ENCODE peak calls at places on chromosomes 7 and 10, in four cellular contexts. One of them, this sample, is unnamed. For H3K4me1, the result is how much of the 10 kb centered on the place peaks cover.

GRCh38 chr10:68600041-68600778 is 40.1 kb downstream of the TET1 start:
- DNase-seq in adrenal gland: peak
- DNase-seq in trophoblast cell: peak
- DNase-seq in ovary: peak
- DNase-seq in this sample: peak

GRCh38 chr10:43862756-43863155 is 214.1 kb upstream of the ZNF32 start:
- DNase-seq in adrenal gland: peak
- DNase-seq in trophoblast cell: no peak
- DNase-seq in ovary: no peak
- DNase-seq in this sample: no peak

GRCh38 chr7:98922392-98923107 is 44.2 kb downstream of the TRRAP start:
- DNase-seq in adrenal gland: peak
- DNase-seq in trophoblast cell: no peak
- DNase-seq in ovary: peak
- DNase-seq in this sample: peak

GRCh38 chr10:74991435-74991834 is 120.0 kb upstream of the SAMD8 start:
- DNase-seq in adrenal gland: no peak
- DNase-seq in trophoblast cell: peak
- DNase-seq in ovary: no peak
- DNase-seq in this sample: no peak

GRCh38 chr7:519974-520458 is 370 bp upstream of the PDGFA start:
- DNase-seq in adrenal gland: no peak
- DNase-seq in trophoblast cell: peak
- DNase-seq in ovary: no peak
- DNase-seq in this sample: no peak

GRCh38 chr7:158362912-158363905 is 224.4 kb downstream of the PTPRN2 start:
- DNase-seq in adrenal gland: peak
- DNase-seq in trophoblast cell: peak
- DNase-seq in ovary: no peak
- DNase-seq in this sample: peak

GRCh38 chr7:24334012-24334411 is 50.0 kb downstream of the NPY start:
- DNase-seq in adrenal gland: no peak
- DNase-seq in trophoblast cell: no peak
- DNase-seq in ovary: no peak
- DNase-seq in this sample: no peak

GRCh38 chr10:13516176-13516575 is 12.6 kb downstream of the BEND7 start:
- DNase-seq in adrenal gland: no peak
- DNase-seq in trophoblast cell: no peak
- DNase-seq in ovary: no peak
- DNase-seq in this sample: no peak

GRCh38 chr7:142357953-142358520 is 100.2 kb upstream of the PRSS58 start:
- DNase-seq in adrenal gland: no peak
- DNase-seq in trophoblast cell: peak
- DNase-seq in ovary: no peak
- DNase-seq in this sample: peak

GRCh38 chr10:43254881-43255643 is 11.8 kb downstream of the RASGEF1A start:
- DNase-seq in adrenal gland: peak
- DNase-seq in trophoblast cell: no peak
- DNase-seq in ovary: no peak
- DNase-seq in this sample: peak

GRCh38 chr7:84069036-84069435 is 125.6 kb downstream of the SEMA3A start:
- DNase-seq in adrenal gland: no peak
- DNase-seq in trophoblast cell: peak
- DNase-seq in ovary: no peak
- DNase-seq in this sample: no peak

GRCh38 chr10:50590935-50591334 is 32.8 kb downstream of the SGMS1 start:
- DNase-seq in adrenal gland: no peak
- DNase-seq in trophoblast cell: no peak
- DNase-seq in ovary: no peak
- DNase-seq in this sample: no peak

GRCh38 chr10:103353281-103353680 is 2.3 kb upstream of the PCGF6 start:
- DNase-seq in adrenal gland: peak
- DNase-seq in trophoblast cell: no peak
- DNase-seq in ovary: no peak
- DNase-seq in this sample: no peak

GRCh38 chr7:141557360-141557759 is 6.2 kb downstream of the AGK start:
- DNase-seq in adrenal gland: no peak
- DNase-seq in trophoblast cell: no peak
- DNase-seq in ovary: no peak
- DNase-seq in this sample: no peak

GRCh38 chr7:32587431-32587948 is 92.2 kb downstream of the AVL9 start:
- DNase-seq in adrenal gland: no peak
- DNase-seq in trophoblast cell: peak
- DNase-seq in ovary: peak
- DNase-seq in this sample: peak

GRCh38 chr7:41367967-41368882 is 334.7 kb downstream of the INHBA start:
- DNase-seq in adrenal gland: no peak
- DNase-seq in trophoblast cell: no peak
- DNase-seq in ovary: no peak
- DNase-seq in this sample: no peak

GRCh38 chr10:118811675-118812392 is 57.1 kb upstream of the CACUL1 start:
- DNase-seq in adrenal gland: no peak
- DNase-seq in trophoblast cell: no peak
- DNase-seq in ovary: no peak
- DNase-seq in this sample: no peak

GRCh38 chr7:101163281-101164070 is 1.9 kb downstream of the VGF start:
- DNase-seq in adrenal gland: no peak
- DNase-seq in trophoblast cell: peak
- DNase-seq in ovary: no peak
- DNase-seq in this sample: peak

GRCh38 chr10:101005361-101005760 is 5.8 kb downstream of the LZTS2 start:
- DNase-seq in adrenal gland: no peak
- DNase-seq in trophoblast cell: no peak
- DNase-seq in ovary: no peak
- DNase-seq in this sample: no peak

GRCh38 chr10:29838529-29838928 is 203.8 kb upstream of the SVIL start:
- DNase-seq in adrenal gland: no peak
- DNase-seq in trophoblast cell: no peak
- DNase-seq in ovary: no peak
- DNase-seq in this sample: peak

GRCh38 chr10:62019013-62019684 is 117.7 kb downstream of the ARID5B start:
- DNase-seq in adrenal gland: no peak
- DNase-seq in trophoblast cell: no peak
- DNase-seq in ovary: no peak
- DNase-seq in this sample: peak

GRCh38 chr10:88243847-88244730 is 339.0 kb downstream of the RNLS start:
- DNase-seq in adrenal gland: peak
- DNase-seq in trophoblast cell: no peak
- DNase-seq in ovary: peak
- DNase-seq in this sample: peak

GRCh38 chr7:6708304-6708703 is 1.6 kb upstream of the ZNF12 start:
- DNase-seq in adrenal gland: no peak
- DNase-seq in trophoblast cell: no peak
- DNase-seq in ovary: no peak
- DNase-seq in this sample: no peak

GRCh38 chr10:61847087-61847486 is 54.4 kb upstream of the ARID5B start:
- DNase-seq in adrenal gland: no peak
- DNase-seq in trophoblast cell: no peak
- DNase-seq in ovary: no peak
- DNase-seq in this sample: no peak

GRCh38 chr10:78761241-78761825 is 307.4 kb upstream of the ZMIZ1 start:
- DNase-seq in adrenal gland: no peak
- DNase-seq in trophoblast cell: no peak
- DNase-seq in ovary: no peak
- DNase-seq in this sample: no peak

GRCh38 chr7:55020481-55020871 is 1.7 kb downstream of the EGFR start:
- DNase-seq in adrenal gland: peak
- DNase-seq in trophoblast cell: peak
- DNase-seq in ovary: peak
- DNase-seq in this sample: no peak

GRCh38 chr10:66927271-66927950 is 1.6 kb downstream of the LRRTM3 start:
- DNase-seq in adrenal gland: no peak
- DNase-seq in trophoblast cell: no peak
- DNase-seq in ovary: no peak
- DNase-seq in this sample: no peak

GRCh38 chr7:55515569-55516279 is 56.6 kb downstream of the VOPP1 start:
- DNase-seq in adrenal gland: peak
- DNase-seq in trophoblast cell: no peak
- DNase-seq in ovary: no peak
- DNase-seq in this sample: peak

GRCh38 chr10:116926426-116926825 is 77.1 kb downstream of the ENO4 start:
- DNase-seq in adrenal gland: no peak
- DNase-seq in trophoblast cell: peak
- DNase-seq in ovary: no peak
- DNase-seq in this sample: no peak

GRCh38 chr7:7214398-7215347 is 32.3 kb downstream of the C1GALT1 start:
- DNase-seq in adrenal gland: no peak
- DNase-seq in trophoblast cell: no peak
- DNase-seq in ovary: no peak
- DNase-seq in this sample: no peak

GRCh38 chr7:22549667-22550513 is 49.9 kb upstream of the STEAP1B start:
- DNase-seq in adrenal gland: no peak
- DNase-seq in trophoblast cell: peak
- DNase-seq in ovary: no peak
- DNase-seq in this sample: peak

GRCh38 chr7:155961241-155962190 is 149.3 kb upstream of the SHH start:
- DNase-seq in adrenal gland: no peak
- DNase-seq in trophoblast cell: no peak
- DNase-seq in ovary: no peak
- DNase-seq in this sample: peak

GRCh38 chr10:79427965-79428364 is 17.5 kb downstream of the ZCCHC24 start:
- DNase-seq in adrenal gland: no peak
- DNase-seq in trophoblast cell: no peak
- DNase-seq in ovary: no peak
- DNase-seq in this sample: no peak

DNA sequence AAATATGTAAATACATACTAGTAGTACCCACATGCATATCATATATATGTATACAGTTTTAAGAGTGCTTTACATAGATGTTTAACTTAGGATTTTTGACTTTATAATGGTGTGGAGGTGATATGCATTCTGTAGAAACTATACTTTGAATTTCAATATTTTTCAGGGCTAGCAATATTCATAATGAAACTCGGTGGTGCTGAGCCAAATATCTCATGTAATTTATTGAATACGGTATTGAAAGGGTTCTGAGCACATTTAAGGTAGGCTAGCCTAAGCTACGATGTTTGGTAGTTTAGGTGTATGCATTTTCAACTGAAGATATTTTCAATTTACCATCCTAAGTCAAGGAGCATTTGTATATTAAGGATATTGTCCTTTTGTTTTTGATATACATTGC is 36.0 kb downstream of the ZNRF2 start:
- DNase-seq in adrenal gland: no peak
- DNase-seq in trophoblast cell: no peak
- DNase-seq in ovary: no peak
- DNase-seq in this sample: no peak
- H3K4me1 ChIP-seq in adrenal gland: under half
- H3K4me1 ChIP-seq in trophoblast cell: under half
- H3K4me1 ChIP-seq in ovary: under half
- H3K4me1 ChIP-seq in this sample: under half

GRCh38 chr7:74179935-74180604 is 5.9 kb downstream of the EIF4H start:
- DNase-seq in adrenal gland: no peak
- DNase-seq in trophoblast cell: no peak
- DNase-seq in ovary: no peak
- DNase-seq in this sample: no peak
- H3K4me1 ChIP-seq in adrenal gland: half or more
- H3K4me1 ChIP-seq in trophoblast cell: under half
- H3K4me1 ChIP-seq in ovary: under half
- H3K4me1 ChIP-seq in this sample: under half

DNA sequence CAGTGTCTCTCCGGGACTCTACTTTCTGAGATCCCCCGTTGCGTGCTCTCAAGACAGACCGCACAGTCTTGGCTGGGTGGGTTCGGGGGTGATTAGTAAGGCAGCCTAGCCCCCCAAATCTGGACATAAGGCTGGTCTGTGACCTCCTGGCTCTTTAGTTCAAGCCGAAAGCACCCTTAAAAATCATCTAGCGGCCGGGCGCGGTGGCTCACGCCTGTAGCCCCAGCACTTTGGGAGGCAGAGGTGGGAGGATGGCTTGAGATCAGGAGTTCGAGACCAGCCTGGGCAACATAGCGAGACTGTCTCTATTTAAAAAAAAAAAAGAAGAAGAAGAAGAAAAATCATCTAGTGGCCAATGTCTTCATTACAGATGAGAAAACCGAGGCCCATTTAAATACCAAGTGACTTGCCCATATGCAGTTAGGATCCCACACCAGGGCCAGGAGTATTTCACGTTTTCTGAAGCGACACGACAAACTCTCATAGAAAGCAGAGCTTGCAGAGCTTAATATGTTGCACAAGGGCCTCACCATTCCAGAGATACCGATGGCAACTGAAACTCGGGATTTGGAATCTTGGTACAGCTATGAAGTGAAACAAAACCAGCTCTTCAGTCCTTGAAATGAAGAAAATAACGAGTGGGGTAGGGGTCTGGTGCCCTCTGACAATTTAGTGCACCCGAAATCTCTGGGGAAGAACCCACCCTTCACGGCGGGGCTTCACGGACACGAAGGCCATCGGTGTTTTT is 696 bp upstream of the HILPDA start:
- DNase-seq in adrenal gland: peak
- DNase-seq in trophoblast cell: peak
- DNase-seq in ovary: no peak
- DNase-seq in this sample: no peak
- H3K4me1 ChIP-seq in adrenal gland: under half
- H3K4me1 ChIP-seq in trophoblast cell: under half
- H3K4me1 ChIP-seq in ovary: under half
- H3K4me1 ChIP-seq in this sample: under half

DNA sequence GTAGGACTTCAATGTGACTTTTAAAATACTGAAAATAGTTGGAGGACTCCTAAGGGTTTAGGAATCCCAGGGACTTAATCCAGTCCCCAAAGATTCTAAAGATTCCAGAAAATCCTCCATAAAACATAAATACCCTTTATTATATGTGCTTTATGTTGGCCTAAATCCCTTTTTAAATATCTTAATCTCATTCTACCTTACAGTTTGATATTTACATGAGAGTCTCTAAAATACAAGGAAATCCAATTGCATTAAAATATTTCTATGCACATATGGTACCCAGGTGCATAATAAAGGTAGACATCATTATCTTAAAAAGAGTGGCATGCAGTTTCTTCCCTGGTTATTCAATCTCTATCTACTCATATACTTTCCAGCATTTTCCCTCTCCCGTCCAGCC is 51.8 kb downstream of the BPGM start:
- DNase-seq in adrenal gland: no peak
- DNase-seq in trophoblast cell: no peak
- DNase-seq in ovary: no peak
- DNase-seq in this sample: no peak
- H3K4me1 ChIP-seq in adrenal gland: under half
- H3K4me1 ChIP-seq in trophoblast cell: under half
- H3K4me1 ChIP-seq in ovary: under half
- H3K4me1 ChIP-seq in this sample: under half